ENCODE peak calls at places on chromosome 20, in four cellular contexts. N, A, S and X are unnamed samples.
A peak's percentile ranks its signal among the peaks of the same experiment; 100 is the strongest.

GRCh38 chr20:42125426-42125825 is 507.2 kb upstream of the CHD6 start:
- DNase-seq in N (no peak), A (no peak), S (no peak), X (no peak)

GRCh38 chr20:43721429-43722152 is 5.2 kb downstream of the GTSF1L start:
- DNase-seq in N (no peak), A (no peak), S (no peak), X (no peak)

GRCh38 chr20:17946040-17946439 is 22.6 kb downstream of the SNX5 start:
- DNase-seq in N (no peak), A (no peak), S (no peak), X (no peak)

GRCh38 chr20:47568019-47568418 is 66.3 kb downstream of the NCOA3 start:
- DNase-seq in N (peak; percentile 82), A (peak; percentile 99), S (no peak), X (peak; percentile 94)

GRCh38 chr20:23227976-23228375 is 122.6 kb upstream of the NXT1 start:
- DNase-seq in N (no peak), A (no peak), S (no peak), X (peak; percentile 46)

GRCh38 chr20:63178889-63179751 is 36.8 kb downstream of the YTHDF1 start:
- DNase-seq in N (peak; percentile 9), A (no peak), S (peak; percentile 72), X (no peak)

GRCh38 chr20:5991623-5992441 is 41.4 kb downstream of the MCM8 start:
- DNase-seq in N (peak; percentile 55), A (peak; percentile 55), S (no peak), X (peak; percentile 13)

GRCh38 chr20:33602826-33603590 is 59.1 kb upstream of the C20orf144 start:
- DNase-seq in N (peak; percentile 47), A (peak; percentile 25), S (peak; percentile 24), X (peak; percentile 4)

GRCh38 chr20:44858959-44859358 is 26.5 kb upstream of the YWHAB start:
- DNase-seq in N (peak; percentile 9), A (no peak), S (no peak), X (no peak)

GRCh38 chr20:58131111-58131510 is 97.3 kb downstream of the ANKRD60 start:
- DNase-seq in N (peak; percentile 16), A (peak; percentile 42), S (no peak), X (no peak)

GRCh38 chr20:5136096-5136495 is 9.3 kb downstream of the CDS2 start:
- DNase-seq in N (no peak), A (peak; percentile 19), S (no peak), X (no peak)

GRCh38 chr20:58028123-58028522 is 200.3 kb downstream of the ANKRD60 start:
- DNase-seq in N (no peak), A (no peak), S (no peak), X (no peak)

GRCh38 chr20:31967830-31968249 is at the start of gene XKR7:
- DNase-seq in N (no peak), A (no peak), S (no peak), X (no peak)

GRCh38 chr20:58210398-58210747 is 18.1 kb downstream of the ANKRD60 start:
- DNase-seq in N (no peak), A (no peak), S (no peak), X (no peak)

GRCh38 chr20:41138527-41139226 is 1.3 kb downstream of the PLCG1 start:
- DNase-seq in N (peak; percentile 27), A (no peak), S (peak; percentile 29), X (peak; percentile 26)

GRCh38 chr20:43507150-43508080 is at the start of gene L3MBTL1:
- DNase-seq in N (peak; percentile 33), A (no peak), S (peak; percentile 42), X (peak; percentile 43)

GRCh38 chr20:44688053-44688625 is 27.0 kb upstream of the CCN5 start:
- DNase-seq in N (no peak), A (no peak), S (no peak), X (no peak)

GRCh38 chr20:44092551-44093248 is 94.3 kb downstream of the JPH2 start:
- DNase-seq in N (peak; percentile 79), A (peak; percentile 20), S (no peak), X (peak; percentile 76)

GRCh38 chr20:5127204-5127858 is 523 bp downstream of the CDS2 start:
- DNase-seq in N (peak; percentile 54), A (peak; percentile 36), S (peak; percentile 75), X (peak; percentile 36)

DNA sequence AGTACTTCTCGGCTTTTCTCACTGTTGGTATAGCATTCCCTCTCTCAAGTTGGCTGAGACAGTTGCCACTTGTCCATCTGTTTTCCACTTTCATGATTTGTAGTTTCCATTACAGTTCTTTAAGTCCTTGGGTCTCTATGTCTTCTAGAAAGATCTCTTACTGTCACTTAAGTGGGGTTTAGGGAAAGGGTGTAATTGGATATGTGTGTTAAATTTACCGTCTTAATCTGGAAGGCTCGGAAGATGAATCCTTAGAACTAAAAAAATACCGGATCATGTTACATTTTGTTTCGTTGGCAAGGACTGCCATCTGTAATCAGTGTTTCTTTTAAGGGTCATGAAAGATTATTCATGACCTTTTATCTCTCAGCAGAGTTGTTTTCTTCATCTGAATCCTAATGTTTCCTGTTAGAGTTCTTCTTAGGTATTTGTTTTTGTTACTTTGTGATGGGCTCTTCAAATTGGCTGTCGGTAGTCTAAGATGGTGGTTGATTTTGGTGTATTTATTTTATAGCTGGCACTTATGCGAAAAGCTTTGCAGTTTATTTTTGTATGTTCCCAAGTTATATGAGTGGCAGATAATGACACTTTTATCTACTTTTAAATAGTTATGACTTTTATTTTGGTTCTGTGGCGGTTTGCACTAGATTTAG is 21.7 kb upstream of the BTBD3 start:
- DNase-seq in N (peak; percentile 18), A (peak; percentile 16), S (no peak), X (peak; percentile 5)
- H3K4me3 ChIP-seq in N (no peak overlapping the region), A (no peak overlapping the region), S (no peak overlapping the region), X (no peak overlapping the region)

GRCh38 chr20:9353180-9353915 is 161.0 kb upstream of the LAMP5 start:
- DNase-seq in N (no peak), A (no peak), S (no peak), X (peak; percentile 6)
- TF ChIP-seq CTCF in N (peak; percentile 3), A (no peak), S (no peak), X (no peak)

GRCh38 chr20:1467355-1468116 is 887 bp upstream of the NSFL1C start:
- DNase-seq in N (no peak), A (no peak), S (no peak), X (no peak)

GRCh38 chr20:1468117-1468624 is 1.5 kb upstream of the NSFL1C start:
- DNase-seq in N (no peak), A (no peak), S (no peak), X (no peak)

GRCh38 chr20:1465470-1466210 is 1.0 kb downstream of the NSFL1C start:
- DNase-seq in N (no peak), A (peak; percentile 55), S (no peak), X (peak; percentile 13)

GRCh38 chr20:1466211-1467081 is at the start of gene NSFL1C:
- DNase-seq in N (peak; percentile 93), A (peak; percentile 84), S (peak; percentile 97), X (peak; percentile 95)

GRCh38 chr20:1467082-1467354 is 369 bp upstream of the NSFL1C start:
- DNase-seq in N (no peak), A (no peak), S (no peak), X (no peak)
- H3K4me3 ChIP-seq in N (no peak overlapping the region), A (no peak overlapping the region), S (no peak overlapping the region), X (no peak overlapping the region)

GRCh38 chr20:49970498-49970897 is 12.3 kb upstream of the SNAI1 start:
- DNase-seq in N (no peak), A (no peak), S (no peak), X (no peak)
- TF ChIP-seq CTCF in N (no peak), A (no peak), S (no peak), X (no peak)

GRCh38 chr20:10636326-10636818 is 37.4 kb downstream of the JAG1 start:
- DNase-seq in N (peak; percentile 65), A (peak; percentile 72), S (no peak), X (peak; percentile 86)

GRCh38 chr20:10639051-10639761 is 34.6 kb downstream of the JAG1 start:
- DNase-seq in N (no peak), A (no peak), S (no peak), X (no peak)

GRCh38 chr20:10637062-10637559 is 36.7 kb downstream of the JAG1 start:
- DNase-seq in N (peak; percentile 69), A (peak; percentile 71), S (no peak), X (peak; percentile 82)

GRCh38 chr20:10635476-10636208 is 38.2 kb downstream of the JAG1 start:
- DNase-seq in N (peak; percentile 50), A (no peak), S (no peak), X (no peak)

DNA sequence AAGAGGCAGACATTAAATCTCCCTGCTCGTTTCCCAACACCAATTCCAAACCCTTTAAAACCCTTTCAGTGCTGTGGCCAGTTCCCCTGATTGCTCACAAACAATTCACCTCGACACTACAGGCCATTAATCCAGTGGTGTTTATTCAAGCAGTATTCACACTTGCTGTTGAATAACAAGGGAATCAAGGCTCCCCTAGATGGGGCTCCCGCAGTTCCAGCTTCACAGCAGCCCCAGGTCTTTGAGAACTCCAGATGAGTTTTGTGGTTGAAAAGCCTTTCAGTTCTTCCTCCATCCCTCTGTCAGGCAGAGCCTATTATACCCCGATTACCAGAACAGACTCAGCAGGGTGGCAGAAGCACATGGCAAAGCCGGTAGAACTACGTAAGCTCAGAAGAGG is 36.2 kb downstream of the JAG1 start:
- DNase-seq in N (no peak), A (no peak), S (no peak), X (no peak)
- H3K4me3 ChIP-seq in N (no peak overlapping the region), A (no peak overlapping the region), S (no peak overlapping the region), X (no peak overlapping the region)

GRCh38 chr20:34956041-34956458 is 382 bp downstream of the MYH7B start:
- DNase-seq in N (no peak), A (no peak), S (no peak), X (no peak)

GRCh38 chr20:34954905-34955231 is 738 bp downstream of the GSS start:
- DNase-seq in N (peak; percentile 55), A (peak; percentile 29), S (no peak), X (no peak)

GRCh38 chr20:34953960-34954359 is 1.6 kb downstream of the GSS start:
- DNase-seq in N (no peak), A (no peak), S (no peak), X (no peak)

GRCh38 chr20:34956751-34957472 is 1.2 kb downstream of the MYH7B start:
- DNase-seq in N (no peak), A (no peak), S (no peak), X (no peak)

GRCh38 chr20:34955232-34956040 is at the start of the genes GSS and MYH7B:
- DNase-seq in N (peak; percentile 97), A (peak; percentile 88), S (peak; percentile 97), X (peak; percentile 97)
- TF ChIP-seq CTCF in N (peak; percentile 54), A (no peak), S (peak; percentile 48), X (peak; percentile 44)

GRCh38 chr20:38432292-38432691 is 2.8 kb downstream of the SNHG17 start:
- DNase-seq in N (no peak), A (no peak), S (no peak), X (no peak)
- H3K4me3 ChIP-seq in N (no peak overlapping the region), A (no peak overlapping the region), S (peak overlapping the region; percentile 4), X (no peak overlapping the region)

GRCh38 chr20:53224851-53225250 is 252.7 kb downstream of the TSHZ2 start:
- DNase-seq in N (no peak), A (peak; percentile 82), S (no peak), X (peak; percentile 27)

GRCh38 chr20:53222932-53223331 is 250.8 kb downstream of the TSHZ2 start:
- DNase-seq in N (no peak), A (no peak), S (no peak), X (no peak)

GRCh38 chr20:53226788-53227187 is 254.6 kb downstream of the TSHZ2 start:
- DNase-seq in N (no peak), A (no peak), S (no peak), X (no peak)

GRCh38 chr20:53227523-53227922 is 255.4 kb downstream of the TSHZ2 start:
- DNase-seq in N (no peak), A (peak; percentile 30), S (no peak), X (peak; percentile 7)
- TF ChIP-seq CTCF in N (no peak), A (no peak), S (no peak), X (no peak)